ENCODE peak calls at places on chromosomes 3 and 15, in seven cellular contexts. T is right cardiac atrium, G is psoas muscle, N is kidney, Q is stomach, D is gastrocnemius medialis, Z is HCT116. E is an unnamed sample. For H3K4me1, the result is how much of the 10 kb centered on the place peaks cover.

GRCh38 chr3:27939940-27940339 is 217.8 kb upstream of the EOMES start:
- DNase-seq in D (no peak), N (no peak), G (no peak), T (no peak), Z (no peak), Q (no peak), E (no peak)

GRCh38 chr3:167732313-167733065 is 2.2 kb downstream of the PDCD10 start:
- DNase-seq in D (no peak), G (no peak), T (no peak), Z (no peak), N (no peak), Q (no peak), E (no peak)

GRCh38 chr3:69097407-69098086 is 12.8 kb downstream of the ARL6IP5 start:
- DNase-seq in Q (no peak), Z (no peak), G (no peak), N (no peak), D (no peak), T (no peak), E (no peak)

GRCh38 chr15:36177590-36178281 is 401.7 kb upstream of the CDIN1 start:
- DNase-seq in D (no peak), N (no peak), Q (no peak), G (no peak), Z (no peak), T (no peak), E (no peak)

GRCh38 chr3:161081675-161082462 is 23.3 kb downstream of the B3GALNT1 start:
- DNase-seq in G (no peak), N (no peak), Q (no peak), T (no peak), D (no peak), Z (no peak), E (no peak)

GRCh38 chr3:117059990-117060338 is 350.4 kb downstream of the TUSC7 start:
- DNase-seq in N (no peak), T (no peak), G (no peak), D (no peak), Z (no peak), Q (no peak), E (no peak)

GRCh38 chr15:62125763-62126162 is 39.3 kb downstream of the C2CD4B start:
- DNase-seq in N (no peak), T (no peak), Z (peak), Q (no peak), D (no peak), G (no peak), E (no peak)

GRCh38 chr3:194395767-194396527 is 3.1 kb downstream of the GP5 start:
- DNase-seq in Q (no peak), D (no peak), T (no peak), N (no peak), Z (no peak), G (no peak), E (no peak)

GRCh38 chr3:95172549-95172948 is 1109.7 kb downstream of the NSUN3 start:
- DNase-seq in Q (no peak), N (no peak), G (no peak), D (no peak), Z (no peak), T (no peak), E (no peak)

GRCh38 chr3:70716832-70717231 is 404.4 kb upstream of the MDFIC2 start:
- DNase-seq in N (peak), Z (no peak), Q (no peak), G (peak), T (peak), D (peak), E (no peak)

GRCh38 chr3:140599496-140599895 is 78.4 kb upstream of the TRIM42 start:
- DNase-seq in T (no peak), Q (no peak), D (no peak), N (no peak), Z (no peak), G (no peak), E (no peak)

GRCh38 chr3:183895296-183895695 is 10.6 kb upstream of the PARL start:
- DNase-seq in N (no peak), G (no peak), T (no peak), D (no peak), Z (peak), Q (no peak), E (no peak)

GRCh38 chr15:58548308-58549012 is 116.7 kb downstream of the LIPC start:
- DNase-seq in G (no peak), T (no peak), N (no peak), Q (peak), D (no peak), Z (no peak), E (no peak)

GRCh38 chr15:43406192-43406591 is 35.3 kb downstream of the TUBGCP4 start:
- DNase-seq in Q (no peak), T (no peak), N (no peak), G (no peak), Z (no peak), D (no peak), E (no peak)

GRCh38 chr3:58521917-58522680 is 14.9 kb downstream of the ACOX2 start:
- DNase-seq in N (peak), D (peak), Q (no peak), T (no peak), G (no peak), Z (no peak), E (no peak)

GRCh38 chr3:39133822-39134221 is 19.6 kb downstream of the CSRNP1 start:
- DNase-seq in Q (peak), D (no peak), Z (no peak), T (no peak), N (no peak), G (no peak), E (no peak)

GRCh38 chr15:66269326-66270090 is 16.0 kb upstream of the MEGF11 start:
- DNase-seq in T (no peak), G (no peak), Z (peak), D (no peak), N (no peak), Q (no peak), E (no peak)

GRCh38 chr3:195247863-195248189 is 23.1 kb downstream of the XXYLT1 start:
- DNase-seq in T (peak), Z (no peak), N (no peak), D (no peak), G (no peak), Q (no peak), E (no peak)

GRCh38 chr3:110654820-110655522 is 416.6 kb upstream of the NECTIN3 start:
- DNase-seq in N (no peak), Z (no peak), T (no peak), D (no peak), G (no peak), Q (no peak), E (no peak)

GRCh38 chr3:46930945-46931403 is 45.6 kb downstream of the CCDC12 start:
- DNase-seq in T (no peak), N (peak), G (peak), Q (peak), D (peak), Z (no peak), E (no peak)

GRCh38 chr15:63506537-63507035 is 2.2 kb downstream of the USP3 start:
- DNase-seq in D (no peak), Z (no peak), Q (no peak), T (no peak), G (no peak), N (no peak), E (no peak)

GRCh38 chr15:35705885-35706590 is 160.1 kb upstream of the DPH6 start:
- DNase-seq in T (no peak), N (no peak), Q (peak), Z (no peak), G (no peak), D (peak), E (no peak)

GRCh38 chr3:173870976-173871375 is 473.4 kb downstream of the NLGN1 start:
- DNase-seq in Q (no peak), D (no peak), Z (no peak), G (no peak), T (no peak), N (no peak), E (no peak)

GRCh38 chr3:182327196-182327681 is 466.1 kb upstream of the ATP11B start:
- DNase-seq in G (no peak), D (no peak), Q (no peak), T (no peak), Z (no peak), N (peak), E (no peak)

GRCh38 chr3:14389133-14390115 is 13.0 kb upstream of the SLC6A6 start:
- DNase-seq in Z (no peak), Q (no peak), N (no peak), T (no peak), G (no peak), D (no peak), E (no peak)

GRCh38 chr3:147756478-147756877 is 347.3 kb downstream of the ZIC1 start:
- DNase-seq in N (no peak), G (no peak), Z (no peak), D (no peak), Q (no peak), T (no peak), E (no peak)

GRCh38 chr3:52742418-52743041 is 28.2 kb downstream of the NEK4 start:
- DNase-seq in Q (no peak), Z (peak), D (no peak), G (no peak), T (no peak), N (no peak), E (no peak)

GRCh38 chr3:127226451-127226850 is 33.5 kb downstream of the PRR23E start:
- DNase-seq in D (no peak), G (no peak), Z (peak), T (no peak), Q (no peak), N (no peak), E (no peak)

GRCh38 chr15:96849501-96849900 is 519.0 kb downstream of the NR2F2 start:
- DNase-seq in T (no peak), Z (no peak), D (no peak), N (no peak), Q (no peak), G (no peak), E (no peak)

GRCh38 chr3:134132961-134133360 is 103.2 kb upstream of the SLCO2A1 start:
- DNase-seq in N (no peak), Q (no peak), D (no peak), Z (no peak), T (no peak), G (no peak), E (no peak)

GRCh38 chr3:126035362-126036050 is 48.4 kb downstream of the SLC41A3 start:
- DNase-seq in T (no peak), Z (no peak), D (no peak), N (no peak), G (no peak), Q (no peak), E (peak)

GRCh38 chr3:139695701-139696422 is 18.1 kb upstream of the NMNAT3 start:
- DNase-seq in D (no peak), T (no peak), N (no peak), Q (no peak), G (no peak), Z (no peak), E (no peak)

GRCh38 chr3:50201573-50202315 is 3.3 kb upstream of the SLC38A3 start:
- DNase-seq in Q (no peak), G (no peak), N (no peak), T (peak), Z (no peak), D (no peak), E (peak)

GRCh38 chr3:28279770-28280169 is 38.4 kb downstream of the CMC1 start:
- DNase-seq in T (no peak), G (no peak), Q (no peak), D (no peak), Z (no peak), N (no peak), E (no peak)

GRCh38 chr15:88636039-88636438 is 2.8 kb upstream of the ISG20 start:
- DNase-seq in T (no peak), N (peak), Q (peak), Z (peak), G (peak), D (no peak), E (peak)

GRCh38 chr15:88637841-88638625 is 783 bp upstream of the ISG20 start:
- DNase-seq in Z (no peak), D (no peak), G (no peak), T (peak), N (peak), Q (no peak), E (no peak)

GRCh38 chr15:88636654-88637053 is 2.2 kb upstream of the ISG20 start:
- DNase-seq in N (no peak), D (no peak), Z (no peak), Q (no peak), T (no peak), G (peak), E (no peak)

GRCh38 chr15:88638626-88639372 is at the start of gene ISG20:
- DNase-seq in D (peak), Z (peak), N (peak), Q (peak), G (peak), T (peak), E (peak)

GRCh38 chr15:88637436-88637835 is 1.4 kb upstream of the ISG20 start:
- DNase-seq in N (no peak), G (peak), D (no peak), Z (no peak), T (no peak), Q (no peak), E (no peak)
- H3K4me1 ChIP-seq in N (under half), G (under half), D (under half), Z (under half), T (under half), Q (half or more), E (under half)

GRCh38 chr3:108822167-108822897 is at the start of gene TRAT1:
- DNase-seq in Z (no peak), Q (no peak), N (no peak), T (no peak), D (no peak), G (no peak), E (no peak)

GRCh38 chr3:108818404-108818803 is 4.2 kb upstream of the TRAT1 start:
- DNase-seq in N (no peak), Z (peak), T (no peak), Q (peak), D (no peak), G (no peak), E (no peak)

GRCh38 chr3:108820586-108820985 is 2.0 kb upstream of the TRAT1 start:
- DNase-seq in Q (no peak), Z (no peak), T (no peak), N (no peak), D (no peak), G (no peak), E (no peak)
- H3K27ac ChIP-seq in Q (no peak), Z (no peak), T (no peak), N (no peak), D (no peak), G (no peak), E (no peak)

GRCh38 chr3:4723921-4724698 is 231.0 kb downstream of the ITPR1 start:
- DNase-seq in Q (no peak), G (no peak), Z (no peak), T (no peak), N (no peak), D (peak), E (no peak)

GRCh38 chr3:4722103-4722502 is 229.0 kb downstream of the ITPR1 start:
- DNase-seq in Z (peak), N (no peak), T (peak), D (peak), G (peak), Q (no peak), E (no peak)

GRCh38 chr3:4719011-4719649 is 226.0 kb downstream of the ITPR1 start:
- DNase-seq in N (no peak), Q (no peak), T (no peak), Z (no peak), D (no peak), G (no peak), E (no peak)

GRCh38 chr3:4720316-4721075 is 227.3 kb downstream of the ITPR1 start:
- DNase-seq in T (peak), N (peak), Z (peak), Q (peak), D (peak), G (peak), E (no peak)

GRCh38 chr3:4721511-4721911 is 228.4 kb downstream of the ITPR1 start:
- DNase-seq in Q (no peak), Z (no peak), T (no peak), D (no peak), G (no peak), N (no peak), E (no peak)
- H3K4me1 ChIP-seq in Q (half or more), Z (under half), T (under half), D (under half), G (under half), N (under half), E (under half)

DNA sequence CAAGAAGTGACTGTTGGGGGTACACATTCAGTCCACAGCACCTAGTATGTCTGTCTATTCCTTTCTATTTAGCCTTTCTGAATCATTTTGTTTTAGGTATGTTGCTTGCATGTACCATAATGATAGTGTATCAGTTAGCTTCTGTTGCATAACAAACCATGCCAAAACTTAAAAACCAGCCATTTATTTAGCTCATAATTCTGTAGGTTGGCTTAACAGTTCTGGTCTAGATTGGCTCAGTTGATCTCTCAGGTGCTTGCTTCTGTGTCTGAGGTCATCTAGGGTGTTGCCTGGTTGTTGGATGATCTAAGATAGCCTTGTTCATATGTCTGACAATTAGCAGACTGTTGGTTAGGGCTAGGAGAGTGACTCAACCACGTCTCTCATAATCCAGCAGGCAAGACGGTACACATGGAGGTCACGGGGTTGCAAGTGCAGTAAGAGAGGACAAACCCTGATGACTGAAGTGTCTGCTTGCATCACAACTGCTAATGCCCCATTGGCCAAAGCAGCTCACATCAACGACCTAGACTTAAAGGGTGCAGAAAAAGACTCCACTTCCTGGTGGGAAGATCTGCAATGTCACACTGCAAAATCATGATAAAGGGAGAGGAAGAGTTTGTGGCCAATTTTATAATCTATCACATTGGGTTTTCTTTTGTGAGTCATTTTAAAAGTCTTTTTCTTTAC is 6.8 kb upstream of the PDCD6IP start:
- DNase-seq in Q (no peak), D (no peak), G (no peak), Z (no peak), T (no peak), N (no peak), E (peak)
- H3K27ac ChIP-seq in Q (no peak), D (no peak), G (no peak), Z (no peak), T (no peak), N (no peak), E (peak)

DNA sequence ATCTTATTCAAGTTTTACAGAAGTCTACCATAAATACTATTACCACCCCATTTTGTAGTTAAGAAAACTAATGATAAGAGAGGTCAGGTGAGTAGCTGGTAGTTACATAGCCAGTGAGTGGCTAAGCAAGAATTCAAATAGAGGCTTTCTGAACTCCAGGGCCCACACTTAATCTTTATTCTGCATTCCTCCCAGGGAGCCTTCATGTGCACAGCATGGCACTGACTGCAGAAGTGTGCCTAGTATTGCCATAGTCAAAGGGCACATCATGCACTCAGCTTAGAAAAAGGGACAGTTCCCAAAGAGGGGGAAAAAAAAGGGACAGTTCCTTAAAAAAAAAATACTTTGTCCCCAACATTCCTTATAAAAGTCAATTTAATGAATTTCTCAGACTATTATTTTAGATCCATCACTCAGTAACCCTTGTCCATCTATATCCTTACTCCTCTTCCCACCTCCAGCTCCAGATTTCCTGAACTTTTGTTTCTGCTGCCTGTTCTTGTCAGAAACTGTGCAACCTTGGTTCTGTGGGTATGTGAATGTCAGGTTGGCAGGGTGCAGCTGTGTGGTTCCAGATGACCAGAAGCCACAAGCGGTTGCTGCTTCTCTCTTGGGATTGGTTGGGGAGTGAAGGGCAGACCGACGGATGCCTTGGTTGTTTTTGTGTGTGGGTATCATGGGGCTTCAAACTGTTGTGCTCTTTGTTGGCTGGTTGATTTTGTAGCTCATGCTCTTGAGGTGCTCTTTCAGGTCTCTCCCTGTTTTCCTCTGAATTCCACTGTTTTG is 8.4 kb downstream of the MAPKBP1 start:
- DNase-seq in G (no peak), N (no peak), Q (no peak), Z (no peak), D (no peak), T (no peak), E (no peak)
- H3K4me1 ChIP-seq in G (under half), N (under half), Q (half or more), Z (under half), D (under half), T (under half), E (under half)

DNA sequence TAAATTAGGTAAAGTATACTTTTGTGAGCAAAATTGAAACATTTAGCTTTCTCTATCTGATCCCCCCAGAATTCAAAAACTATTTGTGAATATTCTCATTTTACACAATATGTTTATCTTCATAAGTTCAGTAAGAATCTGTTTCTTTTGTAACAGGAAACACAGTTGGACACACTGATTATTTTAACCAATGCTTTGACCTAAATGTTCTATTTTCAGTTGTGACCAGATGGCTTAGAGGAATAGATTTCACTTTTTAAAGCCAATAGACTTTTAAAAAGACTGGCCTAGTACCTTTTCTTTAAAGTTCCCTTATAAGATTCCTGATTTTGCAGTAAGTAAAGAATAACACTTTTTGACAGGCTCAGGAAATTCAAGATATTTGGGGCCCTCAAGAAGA is 74.0 kb upstream of the STRIT1 start:
- DNase-seq in Z (no peak), T (no peak), G (no peak), D (no peak), N (no peak), Q (no peak), E (no peak)
- H3K27ac ChIP-seq in Z (no peak), T (no peak), G (no peak), D (no peak), N (no peak), Q (no peak), E (no peak)

GRCh38 chr3:136731274-136731884 is 20.8 kb downstream of the STAG1 start:
- DNase-seq in D (no peak), N (no peak), G (no peak), Z (no peak), T (no peak), Q (no peak), E (no peak)

GRCh38 chr3:136734382-136735070 is 17.7 kb downstream of the STAG1 start:
- DNase-seq in N (no peak), D (no peak), Q (no peak), G (no peak), Z (no peak), T (no peak), E (no peak)

GRCh38 chr3:136733317-136733833 is 18.8 kb downstream of the STAG1 start:
- DNase-seq in D (no peak), Z (no peak), Q (no peak), T (no peak), G (no peak), N (no peak), E (no peak)

GRCh38 chr3:136730595-136731273 is 21.4 kb downstream of the STAG1 start:
- DNase-seq in Z (no peak), G (no peak), N (no peak), T (no peak), Q (no peak), D (no peak), E (no peak)

GRCh38 chr3:136735103-136735502 is 17.1 kb downstream of the STAG1 start:
- DNase-seq in Q (no peak), N (no peak), Z (no peak), D (no peak), T (no peak), G (no peak), E (no peak)
- H3K4me1 ChIP-seq in Q (half or more), N (under half), Z (under half), D (under half), T (under half), G (under half), E (under half)

E was measured in RWPE2.